ENCODE peak calls at places on chromosomes 7 and 10, in eight cellular contexts. C is PC-9, Z is PC-3, H is kidney epithelial cell, W is pancreas, T is cardiac muscle cell, I is psoas muscle, O is tibial artery. K is an unnamed sample. For H3K36me3, the result is how much of the 10 kb centered on the place peaks cover.

GRCh38 chr10:54869022-54869421 is 68.0 kb upstream of the PCDH15 start:
- DNase-seq in C (no peak), Z (no peak), H (no peak), W (no peak), T (no peak), I (no peak), O (no peak), K (no peak)

GRCh38 chr7:132906193-132906829 is 175.6 kb downstream of the CHCHD3 start:
- DNase-seq in C (no peak), Z (no peak), H (no peak), W (no peak), T (no peak), I (no peak), O (no peak), K (no peak)

GRCh38 chr7:135338151-135338550 is 104.5 kb downstream of the STRA8 start:
- DNase-seq in C (no peak), Z (no peak), H (no peak), W (no peak), T (no peak), I (no peak), O (no peak), K (no peak)

GRCh38 chr7:27165655-27166474 is 528 bp upstream of the HOXA9 start:
- DNase-seq in C (no peak), Z (peak), H (no peak), W (no peak), T (no peak), I (peak), O (peak), K (peak)

GRCh38 chr7:115805458-115805857 is 225.1 kb downstream of the TFEC start:
- DNase-seq in C (no peak), Z (peak), H (no peak), W (no peak), T (no peak), I (no peak), O (no peak), K (no peak)

GRCh38 chr10:21372651-21373410 is 152.7 kb downstream of the SKIDA1 start:
- DNase-seq in C (peak), Z (peak), H (peak), W (no peak), T (peak), I (peak), O (peak), K (no peak)

GRCh38 chr7:137572071-137572784 is 228.7 kb upstream of the PTN start:
- DNase-seq in C (no peak), Z (no peak), H (no peak), W (no peak), T (no peak), I (no peak), O (no peak), K (no peak)

GRCh38 chr10:131404886-131405285 is 93.4 kb upstream of the TCERG1L start:
- DNase-seq in C (no peak), Z (no peak), H (no peak), W (no peak), T (no peak), I (no peak), O (no peak), K (no peak)

GRCh38 chr10:131644864-131645658 is 255.7 kb upstream of the PPP2R2D start:
- DNase-seq in C (no peak), Z (no peak), H (no peak), W (no peak), T (no peak), I (no peak), O (no peak), K (no peak)

GRCh38 chr10:8064436-8064835 is 9.9 kb downstream of the GATA3 start:
- DNase-seq in C (no peak), Z (no peak), H (no peak), W (no peak), T (no peak), I (no peak), O (no peak), K (no peak)

GRCh38 chr10:15158972-15159371 is 9.5 kb downstream of the NMT2 start:
- DNase-seq in C (no peak), Z (no peak), H (no peak), W (no peak), T (no peak), I (no peak), O (no peak), K (no peak)

GRCh38 chr10:23656735-23657134 is 217.9 kb downstream of the OTUD1 start:
- DNase-seq in C (no peak), Z (peak), H (peak), W (no peak), T (peak), I (no peak), O (no peak), K (no peak)

GRCh38 chr10:79239275-79239779 is 107.9 kb upstream of the PPIF start:
- DNase-seq in C (peak), Z (peak), H (no peak), W (peak), T (peak), I (peak), O (peak), K (peak)

GRCh38 chr7:46515844-46516590 is 594.9 kb upstream of the IGFBP3 start:
- DNase-seq in C (peak), Z (peak), H (peak), W (no peak), T (no peak), I (no peak), O (no peak), K (no peak)

GRCh38 chr7:118872568-118872967 is 648.1 kb downstream of the ANKRD7 start:
- DNase-seq in C (no peak), Z (peak), H (no peak), W (no peak), T (no peak), I (no peak), O (no peak), K (no peak)

GRCh38 chr7:40493609-40494041 is 358.8 kb downstream of the SUGCT start:
- DNase-seq in C (no peak), Z (no peak), H (no peak), W (no peak), T (no peak), I (no peak), O (no peak), K (no peak)

GRCh38 chr7:130180571-130180971 is 24.6 kb downstream of the TMEM209 start:
- DNase-seq in C (no peak), Z (peak), H (no peak), W (no peak), T (no peak), I (no peak), O (no peak), K (no peak)

GRCh38 chr7:99203092-99203491 is 4.8 kb downstream of the KPNA7 start:
- DNase-seq in C (no peak), Z (no peak), H (no peak), W (no peak), T (no peak), I (no peak), O (no peak), K (peak)

GRCh38 chr7:34385385-34385784 is 272.6 kb upstream of the NPSR1 start:
- DNase-seq in C (no peak), Z (no peak), H (peak), W (no peak), T (no peak), I (no peak), O (no peak), K (no peak)

GRCh38 chr7:27183682-27184341 is 1.2 kb downstream of the HOXA11 start:
- DNase-seq in C (no peak), Z (no peak), H (no peak), W (peak), T (no peak), I (no peak), O (peak), K (peak)

GRCh38 chr10:3745582-3745981 is 39.4 kb downstream of the KLF6 start:
- DNase-seq in C (no peak), Z (no peak), H (no peak), W (no peak), T (no peak), I (no peak), O (no peak), K (no peak)

GRCh38 chr7:94301024-94301588 is 93.6 kb upstream of the COL1A2 start:
- DNase-seq in C (peak), Z (peak), H (peak), W (peak), T (peak), I (peak), O (peak), K (peak)

DNA sequence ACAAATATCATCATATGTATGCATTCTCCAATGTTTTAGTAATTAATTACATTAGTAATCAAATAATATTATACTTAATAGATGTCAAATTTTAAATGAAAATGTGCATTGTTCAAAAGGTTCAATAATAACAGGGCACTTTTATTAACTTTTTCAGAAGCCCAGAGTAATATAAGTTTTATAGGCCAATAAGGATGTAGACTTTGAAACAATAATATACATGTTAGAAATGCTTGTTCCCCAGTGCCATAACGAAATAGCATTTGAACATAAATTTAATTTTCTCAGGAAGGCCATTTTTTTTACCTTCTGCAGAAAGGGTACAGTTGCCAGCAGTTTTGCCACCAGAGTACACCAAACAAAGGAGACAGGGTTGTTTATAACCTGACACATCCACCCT is 1133.9 kb upstream of the LRRTM3 start:
- DNase-seq in C (no peak), Z (no peak), H (no peak), W (no peak), T (no peak), I (no peak), O (no peak), K (no peak)
- H3K36me3 ChIP-seq in C (under half), Z (under half), H (under half), W (under half), T (under half), I (under half), O (under half), K (under half)

DNA sequence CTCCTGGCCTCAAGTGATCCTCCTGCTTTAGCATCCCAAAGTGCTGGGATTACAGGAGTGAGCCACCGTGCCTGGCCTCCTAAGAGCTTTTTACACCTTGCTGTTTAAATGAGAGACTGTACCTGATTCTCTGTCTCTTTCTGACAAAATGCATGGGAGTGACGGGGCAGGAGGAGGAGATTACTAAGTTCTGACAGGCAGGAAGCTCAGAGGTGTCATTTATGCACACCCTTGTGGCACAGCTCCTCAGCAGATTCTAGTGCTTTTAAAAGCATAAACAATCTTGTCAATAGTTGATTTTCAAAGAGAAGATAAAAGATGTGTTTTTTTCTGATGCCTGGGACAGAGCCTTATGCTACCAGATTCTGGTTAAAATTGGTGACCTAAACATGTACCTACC is 39.7 kb upstream of the STEAP4 start:
- DNase-seq in C (no peak), Z (no peak), H (no peak), W (no peak), T (no peak), I (no peak), O (no peak), K (no peak)
- TF ChIP-seq CTCF in C (no peak), Z (no peak), H (no peak), W (no peak), T (no peak), I (no peak), O (no peak), K (no peak)

GRCh38 chr7:106065560-106066500 is 46.3 kb downstream of the SYPL1 start:
- DNase-seq in C (peak), Z (peak), H (no peak), W (no peak), T (no peak), I (no peak), O (no peak), K (peak)
- H3K36me3 ChIP-seq in C (under half), Z (under half), H (under half), W (under half), T (under half), I (under half), O (under half), K (under half)

GRCh38 chr7:122140918-122141317 is 3.1 kb downstream of the AASS start:
- DNase-seq in C (no peak), Z (no peak), H (no peak), W (no peak), T (no peak), I (no peak), O (no peak), K (no peak)

GRCh38 chr7:122148081-122148480 is 4.0 kb upstream of the AASS start:
- DNase-seq in C (no peak), Z (no peak), H (no peak), W (no peak), T (no peak), I (no peak), O (no peak), K (no peak)

GRCh38 chr7:122145937-122146336 is 1.9 kb upstream of the AASS start:
- DNase-seq in C (no peak), Z (no peak), H (no peak), W (no peak), T (peak), I (no peak), O (no peak), K (no peak)

GRCh38 chr7:122143376-122143750 is 686 bp downstream of the AASS start:
- DNase-seq in C (no peak), Z (no peak), H (no peak), W (no peak), T (peak), I (peak), O (peak), K (peak)

GRCh38 chr7:122143751-122144711 is at the start of gene AASS:
- DNase-seq in C (peak), Z (peak), H (peak), W (peak), T (peak), I (peak), O (peak), K (peak)
- TF ChIP-seq CTCF in C (no peak), Z (no peak), H (no peak), W (no peak), T (peak), I (no peak), O (no peak), K (no peak)

GRCh38 chr10:102484021-102484420 is 18.5 kb downstream of the ACTR1A start:
- DNase-seq in C (no peak), Z (no peak), H (no peak), W (no peak), T (no peak), I (no peak), O (no peak), K (no peak)
- H3K36me3 ChIP-seq in C (under half), Z (under half), H (under half), W (under half), T (half or more), I (half or more), O (half or more), K (half or more)

K was measured in sigmoid colon.